ENCODE peak calls at places on chromosomes 12 and 14, in six cellular contexts. T is SW480, Q is HS-27A, X is BE2C, O is ELR, H is MCF 10A. Z is an unnamed sample.

GRCh38 chr12:27486986-27487385 is 37.0 kb upstream of the PPFIBP1 start:
- DNase-seq in T (no peak), Q (no peak), X (no peak), O (no peak), H (no peak), Z (no peak)

GRCh38 chr14:52701223-52701622 is 5.8 kb upstream of the PSMC6 start:
- DNase-seq in T (peak), Q (no peak), X (no peak), O (no peak), H (peak), Z (no peak)

GRCh38 chr14:71245659-71246361 is 338.6 kb downstream of the PCNX1 start:
- DNase-seq in T (no peak), Q (no peak), X (no peak), O (no peak), H (no peak), Z (no peak)

GRCh38 chr12:34302131-34302885 is 280.0 kb downstream of the ALG10 start:
- DNase-seq in T (no peak), Q (no peak), X (no peak), O (no peak), H (no peak), Z (no peak)

GRCh38 chr12:50188875-50189575 is 21.9 kb upstream of the CERS5 start:
- DNase-seq in T (no peak), Q (no peak), X (no peak), O (no peak), H (no peak), Z (no peak)

GRCh38 chr14:85556263-85556662 is 26.3 kb downstream of the FLRT2 start:
- DNase-seq in T (no peak), Q (no peak), X (no peak), O (no peak), H (peak), Z (no peak)

GRCh38 chr12:65634061-65634460 is 190.2 kb upstream of the HMGA2 start:
- DNase-seq in T (no peak), Q (no peak), X (no peak), O (no peak), H (peak), Z (peak)

GRCh38 chr12:53454710-53455109 is 2.8 kb downstream of the PCBP2 start:
- DNase-seq in T (no peak), Q (no peak), X (peak), O (no peak), H (no peak), Z (no peak)

GRCh38 chr12:115572440-115572839 is 705.1 kb downstream of the MED13L start:
- DNase-seq in T (no peak), Q (no peak), X (no peak), O (no peak), H (peak), Z (no peak)

GRCh38 chr14:91284146-91284790 is 39.8 kb upstream of the GPR68 start:
- DNase-seq in T (no peak), Q (peak), X (peak), O (peak), H (peak), Z (peak)

GRCh38 chr12:26122681-26123481 is 2.0 kb downstream of the BHLHE41 start:
- DNase-seq in T (peak), Q (peak), X (peak), O (peak), H (peak), Z (peak)

GRCh38 chr14:99971929-99972747 is 93.1 kb upstream of the EVL start:
- DNase-seq in T (no peak), Q (no peak), X (peak), O (peak), H (peak), Z (no peak)

GRCh38 chr12:88251798-88252197 is 109.7 kb downstream of the TMTC3 start:
- DNase-seq in T (no peak), Q (no peak), X (no peak), O (peak), H (no peak), Z (no peak)

GRCh38 chr12:13183621-13184020 is 12.9 kb upstream of the EMP1 start:
- DNase-seq in T (no peak), Q (no peak), X (no peak), O (peak), H (no peak), Z (peak)

GRCh38 chr12:95173392-95174251 is 43.6 kb downstream of the FGD6 start:
- DNase-seq in T (no peak), Q (no peak), X (peak), O (peak), H (peak), Z (no peak)

GRCh38 chr14:95703805-95704204 is 10.1 kb downstream of the TCL1A start:
- DNase-seq in T (no peak), Q (no peak), X (no peak), O (peak), H (no peak), Z (no peak)

GRCh38 chr12:102026728-102027127 is 35.1 kb downstream of the WASHC3 start:
- DNase-seq in T (no peak), Q (no peak), X (no peak), O (no peak), H (no peak), Z (no peak)

GRCh38 chr12:52396656-52397055 is 9.5 kb downstream of the KRT82 start:
- DNase-seq in T (no peak), Q (no peak), X (no peak), O (no peak), H (no peak), Z (no peak)

GRCh38 chr14:34050606-34051005 is 99.7 kb upstream of the EGLN3 start:
- DNase-seq in T (no peak), Q (no peak), X (no peak), O (no peak), H (no peak), Z (peak)

GRCh38 chr14:71341160-71341559 is 433.9 kb downstream of the PCNX1 start:
- DNase-seq in T (no peak), Q (no peak), X (no peak), O (no peak), H (no peak), Z (no peak)

GRCh38 chr12:33825442-33825841 is 196.9 kb upstream of the ALG10 start:
- DNase-seq in T (no peak), Q (peak), X (no peak), O (peak), H (peak), Z (peak)

Z was measured in PC-3.